ENCODE peak calls at places on chromosomes 13 and 19, in ten cellular contexts. M, T, D, V, A, J, C, R, B and L are unnamed samples.
A peak's percentile ranks its signal among the peaks of the same experiment; 100 is the strongest.

GRCh38 chr13:66659291-66660012 is 570.7 kb downstream of the PCDH9 start:
- DNase-seq in M (no peak), T (no peak), D (no peak), V (no peak), A (no peak), J (no peak), C (no peak), R (no peak), B (no peak), L (no peak)

GRCh38 chr19:13831560-13832056 is 36.4 kb downstream of the ZSWIM4 start:
- DNase-seq in M (no peak), T (no peak), D (no peak), V (no peak), A (no peak), J (no peak), C (peak; percentile 66), R (no peak), B (no peak), L (no peak)

GRCh38 chr19:29614046-29614445 is 8.0 kb downstream of the POP4 start:
- DNase-seq in M (no peak), T (no peak), D (no peak), V (no peak), A (no peak), J (no peak), C (no peak), R (no peak), B (peak; percentile 15), L (no peak)

GRCh38 chr13:106186366-106187030 is 349.0 kb downstream of the EFNB2 start:
- DNase-seq in M (no peak), T (no peak), D (no peak), V (no peak), A (no peak), J (no peak), C (no peak), R (no peak), B (no peak), L (no peak)

GRCh38 chr13:20498659-20499058 is 27.0 kb downstream of the CRYL1 start:
- DNase-seq in M (no peak), T (no peak), D (no peak), V (no peak), A (no peak), J (no peak), C (no peak), R (no peak), B (no peak), L (no peak)

GRCh38 chr19:11322269-11323024 is 17.0 kb downstream of the RAB3D start:
- DNase-seq in M (no peak), T (no peak), D (no peak), V (no peak), A (no peak), J (no peak), C (no peak), R (no peak), B (no peak), L (no peak)

GRCh38 chr13:30908416-30908980 is 2.4 kb downstream of the MEDAG start:
- DNase-seq in M (no peak), T (no peak), D (peak; percentile 77), V (peak; percentile 65), A (no peak), J (no peak), C (no peak), R (no peak), B (no peak), L (no peak)

GRCh38 chr13:111510502-111511218 is 190.2 kb downstream of the TEX29 start:
- DNase-seq in M (peak; percentile 4), T (no peak), D (no peak), V (no peak), A (no peak), J (no peak), C (no peak), R (no peak), B (no peak), L (no peak)

GRCh38 chr19:48249502-48250014 is 6.2 kb downstream of the CARD8 start:
- DNase-seq in M (peak; percentile 41), T (peak; percentile 78), D (no peak), V (no peak), A (peak; percentile 58), J (no peak), C (peak; percentile 74), R (no peak), B (no peak), L (no peak)

GRCh38 chr13:73039201-73040108 is 19.4 kb upstream of the KLF5 start:
- DNase-seq in M (no peak), T (no peak), D (no peak), V (no peak), A (no peak), J (no peak), C (no peak), R (no peak), B (no peak), L (no peak)

GRCh38 chr13:35191883-35192282 is 249.8 kb downstream of the NBEA start:
- DNase-seq in M (no peak), T (no peak), D (no peak), V (peak; percentile 33), A (no peak), J (no peak), C (no peak), R (no peak), B (no peak), L (no peak)

GRCh38 chr19:29871143-29871542 is 59.4 kb downstream of the CCNE1 start:
- DNase-seq in M (no peak), T (no peak), D (no peak), V (no peak), A (no peak), J (no peak), C (no peak), R (no peak), B (no peak), L (no peak)

GRCh38 chr19:30029721-30030510 is 87.9 kb downstream of the URI1 start:
- DNase-seq in M (no peak), T (peak; percentile 90), D (no peak), V (no peak), A (no peak), J (no peak), C (no peak), R (no peak), B (no peak), L (no peak)

GRCh38 chr19:5624154-5624663 is 1.3 kb downstream of the SAFB start:
- DNase-seq in M (peak; percentile 69), T (no peak), D (no peak), V (peak; percentile 35), A (peak; percentile 44), J (no peak), C (peak; percentile 80), R (no peak), B (no peak), L (no peak)
- TF ChIP-seq POLR2AphosphoS5 in M (peak; percentile 13), T (no peak), D (no peak), V (no peak), A (no peak), J (no peak), C (no peak), R (no peak), B (no peak), L (no peak)

GRCh38 chr19:18594096-18594823 is 5.7 kb downstream of the REX1BD start:
- DNase-seq in M (peak; percentile 80), T (no peak), D (no peak), V (peak; percentile 96), A (peak; percentile 79), J (no peak), C (peak; percentile 90), R (peak; percentile 90), B (peak; percentile 96), L (no peak)
- TF ChIP-seq EP300 in M (no peak), T (no peak), D (no peak), V (no peak), A (no peak), J (no peak), C (no peak), R (no peak), B (no peak), L (no peak)

GRCh38 chr19:50753879-50754278 is 16.4 kb upstream of the GPR32 start:
- DNase-seq in M (no peak), T (no peak), D (no peak), V (no peak), A (no peak), J (no peak), C (no peak), R (no peak), B (no peak), L (no peak)
- H3K4me1 ChIP-seq in M (no peaks in the 10 kb centered on the region), T (no peaks in the 10 kb centered on the region), D (no peaks in the 10 kb centered on the region), V (no peaks in the 10 kb centered on the region), A (no peaks in the 10 kb centered on the region), J (no peaks in the 10 kb centered on the region), C (no peaks in the 10 kb centered on the region), R (peaks cover 4% of the 10 kb centered on the region), B (no peaks in the 10 kb centered on the region), L (no peaks in the 10 kb centered on the region)

DNA sequence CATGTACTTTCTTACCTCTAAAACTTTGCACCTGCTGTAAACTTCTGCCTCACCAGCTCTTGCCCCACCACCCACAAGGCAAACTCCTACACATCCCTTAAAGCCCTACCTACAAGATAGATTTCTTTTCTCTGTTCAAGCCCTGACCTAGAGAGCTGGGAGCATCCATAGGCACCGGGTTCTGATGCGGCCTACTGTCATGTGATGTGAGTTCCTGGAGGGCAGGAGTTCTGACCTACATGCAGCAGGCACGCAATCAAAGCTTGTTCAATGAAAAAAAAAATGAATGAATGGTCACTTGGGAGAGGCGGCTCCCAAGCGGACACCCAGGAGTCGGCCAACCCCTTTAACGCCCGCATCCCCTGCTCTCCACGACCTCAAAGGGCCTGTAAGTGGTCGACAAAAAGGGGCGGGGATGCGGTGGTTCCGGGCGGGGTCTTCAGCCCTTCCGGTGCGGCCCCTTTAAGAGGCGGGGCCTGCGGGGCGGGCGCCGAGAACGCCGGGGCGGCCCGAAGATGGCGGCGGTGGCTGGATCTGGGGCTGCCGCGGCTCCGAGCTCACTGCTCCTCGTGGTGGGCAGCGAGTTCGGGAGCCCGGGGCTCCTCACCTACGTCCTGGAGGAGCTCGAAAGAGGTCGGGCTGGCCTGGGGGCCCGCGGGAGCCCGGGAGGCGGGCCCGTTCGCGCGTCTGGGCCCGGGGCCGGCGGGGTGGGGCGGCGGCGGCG is at the start of gene MAP1S:
- DNase-seq in M (peak; percentile 60), T (no peak), D (no peak), V (peak; percentile 98), A (peak; percentile 63), J (peak; percentile 45), C (no peak), R (peak; percentile 84), B (peak; percentile 94), L (no peak)
- TF ChIP-seq POLR2AphosphoS5 in M (peak; percentile 88), T (peak; percentile 74), D (peak; percentile 77), V (peak; percentile 85), A (peak; percentile 82), J (peak; percentile 78), C (peak; percentile 90), R (peak; percentile 76), B (peak; percentile 73), L (no peak)